ENCODE peak calls at places on chromosomes 5 and 9, in six cellular contexts. K is PC-3, V is OCI-LY7, A is uterus, U is adrenal gland, H is pancreas. E is an unnamed sample.

GRCh38 chr9:109286571-109286977 is 34.3 kb downstream of the EPB41L4B start:
- DNase-seq in U (no peak), H (no peak), K (peak), V (no peak), A (no peak), E (no peak)

GRCh38 chr5:142199388-142199787 is 90.8 kb downstream of the NDFIP1 start:
- DNase-seq in H (no peak), K (no peak), U (no peak), A (no peak), V (no peak), E (no peak)

GRCh38 chr5:125006011-125006685 is 259.7 kb upstream of the ZNF608 start:
- DNase-seq in A (no peak), U (no peak), H (no peak), K (no peak), V (peak), E (peak)

GRCh38 chr9:129509508-129509907 is 111.4 kb downstream of the C9orf50 start:
- DNase-seq in U (no peak), H (no peak), V (no peak), K (peak), A (no peak), E (no peak)

GRCh38 chr9:120482424-120483186 is 97.4 kb downstream of the CDK5RAP2 start:
- DNase-seq in H (no peak), U (no peak), A (no peak), K (no peak), V (no peak), E (no peak)

GRCh38 chr5:31361234-31361633 is 167.7 kb downstream of the CDH6 start:
- DNase-seq in U (no peak), H (no peak), K (peak), V (no peak), A (no peak), E (no peak)

GRCh38 chr5:19048750-19049149 is 939.2 kb downstream of the CDH18 start:
- DNase-seq in V (no peak), U (no peak), K (no peak), H (no peak), A (no peak), E (no peak)

GRCh38 chr5:39106332-39106731 is 32.1 kb upstream of the RICTOR start:
- DNase-seq in A (no peak), V (no peak), U (no peak), K (peak), H (no peak), E (no peak)

GRCh38 chr5:42912184-42912766 is 100.6 kb upstream of the SELENOP start:
- DNase-seq in H (no peak), V (peak), K (peak), A (no peak), U (peak), E (peak)

GRCh38 chr5:74030371-74030770 is 404.4 kb downstream of the ARHGEF28 start:
- DNase-seq in K (no peak), H (no peak), U (no peak), A (no peak), V (no peak), E (no peak)

GRCh38 chr5:122152266-122152900 is 23.0 kb downstream of the ZNF474 start:
- DNase-seq in V (no peak), U (no peak), H (no peak), A (no peak), K (no peak), E (no peak)

GRCh38 chr5:67393211-67393610 is 196.6 kb upstream of the CD180 start:
- DNase-seq in U (no peak), V (no peak), H (no peak), A (no peak), K (no peak), E (no peak)

GRCh38 chr5:181189363-181189961 is 15.5 kb downstream of the TRIM7 start:
- DNase-seq in U (no peak), H (peak), K (peak), A (peak), V (peak), E (peak)

GRCh38 chr9:6564868-6565267 is 80.7 kb downstream of the GLDC start:
- DNase-seq in K (no peak), V (no peak), U (no peak), H (no peak), A (peak), E (no peak)

GRCh38 chr5:6383376-6383775 is 5.0 kb upstream of the MED10 start:
- DNase-seq in V (no peak), H (no peak), A (no peak), U (peak), K (no peak), E (no peak)

GRCh38 chr5:130135506-130135905 is 231.2 kb downstream of the CHSY3 start:
- DNase-seq in K (peak), H (no peak), A (no peak), U (no peak), V (no peak), E (no peak)

GRCh38 chr5:124289641-124290201 is 456.7 kb downstream of the ZNF608 start:
- DNase-seq in U (no peak), A (no peak), H (peak), K (no peak), V (peak), E (no peak)

GRCh38 chr5:112183103-112183634 is 235.9 kb downstream of the EPB41L4A start:
- DNase-seq in H (no peak), K (peak), V (no peak), U (no peak), A (no peak), E (no peak)

DNA sequence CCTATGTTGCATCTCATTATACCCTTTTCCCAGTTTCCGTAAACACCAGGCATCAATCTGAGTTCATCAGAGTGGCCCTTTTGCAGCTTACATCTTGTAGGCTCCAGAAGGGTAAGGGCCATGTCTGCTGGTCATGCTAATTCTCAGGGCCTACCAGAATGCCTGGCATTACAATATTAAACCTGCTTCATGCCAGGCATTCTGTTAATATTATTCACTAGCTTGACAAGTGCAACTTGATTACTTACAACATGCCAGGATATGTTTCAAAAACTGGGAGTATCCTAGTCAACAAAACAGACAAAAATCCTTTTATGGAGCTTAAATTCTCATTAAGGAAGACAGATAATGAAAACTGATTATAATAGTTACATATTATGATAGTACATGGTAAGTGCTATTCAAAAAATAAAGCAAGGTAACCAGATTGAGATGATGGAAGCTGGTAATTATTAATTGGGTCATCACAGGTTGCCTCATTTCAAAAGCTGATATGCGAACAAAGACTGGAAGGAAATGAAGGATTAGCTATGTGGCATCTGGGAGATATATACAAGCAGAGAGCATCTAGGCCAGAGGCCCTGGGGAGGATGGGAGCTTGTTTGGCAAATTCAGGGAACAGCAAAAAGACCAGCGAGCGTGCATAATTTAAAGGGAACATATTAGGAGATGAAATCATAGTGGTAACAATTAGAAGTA is 406.3 kb downstream of the DMRT2 start:
- DNase-seq in U (no peak), K (no peak), H (no peak), V (no peak), A (no peak), E (peak)
- H3K27ac ChIP-seq in U (no peak), K (no peak), H (no peak), V (no peak), A (no peak), E (no peak)

DNA sequence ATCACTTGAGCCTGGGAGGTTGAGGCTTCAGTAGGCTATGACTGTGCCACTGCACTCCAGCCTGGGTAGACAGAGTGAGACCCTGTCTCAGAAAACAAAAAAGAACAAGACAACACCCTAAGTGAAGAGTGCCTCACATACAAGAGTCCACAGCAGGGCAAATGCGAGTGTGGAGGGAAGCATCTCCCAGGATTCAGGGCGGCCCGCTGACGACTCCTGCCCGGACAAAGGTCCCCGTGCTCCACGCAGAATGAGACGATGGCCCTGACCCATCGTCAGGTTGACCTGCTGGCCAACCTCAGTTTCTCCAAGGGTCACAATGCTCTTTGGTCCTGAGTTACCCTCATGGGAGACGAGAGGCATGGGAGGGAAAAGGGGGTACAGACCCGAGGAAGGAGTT is 18.3 kb downstream of the MRNIP start:
- DNase-seq in U (no peak), A (no peak), K (no peak), H (no peak), V (no peak), E (no peak)
- H3K27ac ChIP-seq in U (peak), A (no peak), K (no peak), H (no peak), V (no peak), E (no peak)

DNA sequence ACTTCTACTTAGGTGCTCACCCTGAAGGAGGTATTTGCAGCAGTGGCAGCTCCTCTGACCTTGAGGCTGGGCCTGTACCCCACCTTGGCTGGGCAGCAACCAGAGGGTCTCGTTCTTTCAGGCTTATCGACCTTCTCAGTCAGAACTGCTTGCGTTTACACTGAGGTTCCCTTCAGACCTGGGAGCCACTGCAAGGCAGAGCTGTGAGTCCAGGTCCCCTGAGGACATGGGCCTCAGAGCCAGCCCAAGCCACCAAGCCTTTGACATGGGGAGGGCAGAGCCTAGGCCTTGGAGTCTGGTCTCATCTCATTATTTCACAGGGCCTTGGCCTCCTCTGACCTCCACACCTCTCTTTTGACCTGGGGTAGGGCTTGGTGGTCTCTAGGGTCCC is 13.7 kb downstream of the ACSL6 start:
- DNase-seq in A (no peak), K (no peak), H (no peak), U (no peak), V (no peak), E (no peak)
- H3K27ac ChIP-seq in A (no peak), K (no peak), H (no peak), U (no peak), V (no peak), E (no peak)

DNA sequence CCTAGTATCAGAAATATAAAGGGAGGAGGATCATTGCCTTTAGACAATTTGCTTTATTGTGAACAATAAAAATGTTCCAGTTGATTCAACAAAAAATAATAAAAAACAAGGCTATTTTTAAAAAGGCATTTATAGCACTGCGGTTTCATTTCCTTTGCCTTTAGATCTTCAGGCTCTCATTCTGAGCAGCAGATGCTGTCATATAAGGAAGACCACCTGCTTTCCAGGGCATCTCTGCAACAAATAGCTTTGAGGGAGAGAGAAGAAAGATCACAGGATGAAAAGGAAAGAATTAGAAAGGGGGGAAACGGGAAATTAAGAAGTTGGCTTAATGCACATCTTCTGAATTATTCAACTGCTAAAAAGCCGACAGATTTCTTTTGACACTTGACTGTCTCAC is 277.3 kb upstream of the SLC24A2 start:
- DNase-seq in H (no peak), K (no peak), U (no peak), A (no peak), V (peak), E (no peak)
- H3K27ac ChIP-seq in H (no peak), K (no peak), U (no peak), A (no peak), V (peak), E (no peak)

DNA sequence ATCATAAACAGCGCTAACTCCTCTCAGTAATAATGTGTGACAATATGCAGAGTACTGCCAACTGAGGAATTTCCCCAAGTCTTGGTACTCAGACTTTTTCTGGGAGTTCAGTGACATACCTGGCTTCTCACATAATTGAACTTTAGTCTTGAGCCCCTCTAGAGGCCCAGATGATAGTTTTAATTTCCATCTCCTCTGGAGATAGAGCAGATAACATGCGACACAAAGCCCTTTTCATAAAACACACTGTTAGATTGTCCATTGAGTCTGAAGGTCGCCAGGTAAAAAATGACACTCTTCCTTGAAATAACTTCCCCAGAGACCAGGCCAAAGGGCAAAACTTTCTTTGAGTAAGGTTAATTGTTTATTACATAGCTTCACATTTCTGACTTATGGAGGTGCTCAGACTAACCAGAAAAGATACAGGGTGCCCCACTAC is 476.0 kb downstream of the RASEF start:
- DNase-seq in H (no peak), V (no peak), U (no peak), K (no peak), A (no peak), E (no peak)
- H3K27ac ChIP-seq in H (no peak), V (no peak), U (no peak), K (no peak), A (no peak), E (no peak)

GRCh38 chr9:136407911-136408310 is 2.5 kb downstream of the ENTR1 start:
- DNase-seq in V (no peak), U (no peak), K (no peak), A (no peak), H (no peak), E (no peak)

GRCh38 chr9:136412912-136413420 is 2.5 kb downstream of the PMPCA start:
- DNase-seq in U (no peak), H (peak), K (no peak), V (no peak), A (no peak), E (no peak)

GRCh38 chr9:136410500-136411287 is at the start of the genes ENTR1 and PMPCA:
- DNase-seq in V (peak), K (peak), U (peak), A (peak), H (peak), E (peak)

GRCh38 chr9:136409557-136410455 is 608 bp downstream of the ENTR1 start:
- DNase-seq in V (peak), K (peak), U (peak), H (peak), A (no peak), E (no peak)

GRCh38 chr9:136411358-136411757 is 900 bp downstream of the PMPCA start:
- DNase-seq in A (no peak), H (no peak), U (no peak), K (no peak), V (no peak), E (no peak)
- H3K27ac ChIP-seq in A (no peak), H (no peak), U (no peak), K (no peak), V (no peak), E (no peak)

DNA sequence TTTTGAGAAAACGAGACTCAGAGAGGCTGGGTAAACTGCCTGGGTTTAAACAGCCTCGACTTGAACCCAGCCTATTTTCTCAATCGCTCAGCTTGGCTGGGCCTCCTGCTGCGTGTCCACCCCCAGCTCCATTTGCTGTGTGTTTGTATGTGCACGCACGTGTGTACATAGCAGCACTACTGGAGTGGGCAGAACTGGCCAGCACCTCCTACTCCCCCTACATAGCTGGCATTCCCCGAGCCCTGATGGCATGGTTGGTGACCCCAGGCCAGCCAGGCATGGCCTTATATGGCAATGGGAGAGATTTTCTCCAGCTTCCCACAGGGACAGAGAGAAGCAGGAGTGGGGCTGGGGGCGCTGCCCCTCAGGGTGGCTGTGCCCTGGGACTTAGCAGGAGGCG is 4.1 kb downstream of the AIF1L start:
- DNase-seq in K (no peak), U (no peak), V (no peak), A (no peak), H (no peak), E (no peak)
- H3K27ac ChIP-seq in K (no peak), U (no peak), V (no peak), A (no peak), H (no peak), E (no peak)

GRCh38 chr9:33142531-33142930 is 24.6 kb downstream of the B4GALT1 start:
- DNase-seq in K (no peak), V (peak), U (peak), A (no peak), H (no peak), E (no peak)

GRCh38 chr9:33143241-33143642 is 23.9 kb downstream of the B4GALT1 start:
- DNase-seq in A (no peak), U (peak), K (no peak), V (no peak), H (no peak), E (no peak)

GRCh38 chr9:33148367-33149019 is 18.6 kb downstream of the B4GALT1 start:
- DNase-seq in A (peak), U (peak), V (no peak), K (no peak), H (no peak), E (no peak)

GRCh38 chr9:33147770-33148169 is 19.4 kb downstream of the B4GALT1 start:
- DNase-seq in H (no peak), U (peak), A (no peak), V (no peak), K (no peak), E (no peak)

GRCh38 chr9:33146298-33146697 is 20.8 kb downstream of the B4GALT1 start:
- DNase-seq in U (peak), A (peak), K (no peak), H (no peak), V (no peak), E (no peak)
- H3K27ac ChIP-seq in U (no peak), A (no peak), K (no peak), H (no peak), V (no peak), E (no peak)